ENCODE peak calls at places on chromosomes 16 and 17, in four cellular contexts. Y, X, H and D are unnamed samples. For H3K36me3, the result is how much of the 10 kb centered on the place peaks cover.

GRCh38 chr17:38320482-38320881 is 23.3 kb downstream of the GPR179 start:
- DNase-seq in Y (no peak), X (no peak), H (no peak), D (no peak)

GRCh38 chr17:752620-753219 is 656 bp upstream of the GEMIN4 start:
- DNase-seq in H (peak), Y (peak), X (peak), D (peak)

GRCh38 chr17:74815671-74816370 is 39.7 kb upstream of the NAT9 start:
- DNase-seq in Y (no peak), X (no peak), H (no peak), D (no peak)

GRCh38 chr16:2783581-2784375 is 3.6 kb downstream of the PRSS33 start:
- DNase-seq in H (no peak), Y (no peak), X (no peak), D (no peak)

GRCh38 chr16:63789603-63790002 is 1332.3 kb downstream of the CDH11 start:
- DNase-seq in X (no peak), H (no peak), Y (no peak), D (no peak)

GRCh38 chr16:24858219-24859041 is 12.7 kb downstream of the SLC5A11 start:
- DNase-seq in X (peak), H (peak), Y (no peak), D (no peak)

GRCh38 chr17:74872313-74873035 is at the start of gene FDXR:
- DNase-seq in Y (no peak), H (no peak), X (no peak), D (no peak)

GRCh38 chr17:35051183-35051578 is 12.3 kb downstream of the RFFL start:
- DNase-seq in Y (no peak), H (peak), X (no peak), D (no peak)

GRCh38 chr17:83181991-83182619 is 102.7 kb downstream of the METRNL start:
- DNase-seq in H (peak), X (no peak), Y (peak), D (peak)

GRCh38 chr16:53022374-53022773 is 30.3 kb downstream of the CHD9NB start:
- DNase-seq in H (no peak), X (no peak), Y (no peak), D (no peak)

GRCh38 chr16:46658925-46659324 is 30.1 kb downstream of the VPS35 start:
- DNase-seq in H (peak), Y (no peak), X (no peak), D (peak)

GRCh38 chr17:33908363-33909064 is 346.6 kb upstream of the CCL2 start:
- DNase-seq in Y (no peak), X (no peak), H (no peak), D (no peak)

GRCh38 chr16:29304251-29304900 is 102.1 kb downstream of the NPIPB11 start:
- DNase-seq in H (no peak), Y (no peak), X (no peak), D (no peak)

GRCh38 chr17:40327735-40328385 is 18.9 kb downstream of the RARA start:
- DNase-seq in Y (no peak), X (peak), H (no peak), D (peak)

GRCh38 chr16:48123104-48123788 is 32.5 kb downstream of the ABCC12 start:
- DNase-seq in X (no peak), Y (no peak), H (no peak), D (no peak)

GRCh38 chr17:36529121-36529520 is 5.5 kb downstream of the MYO19 start:
- DNase-seq in X (no peak), H (no peak), Y (no peak), D (no peak)

GRCh38 chr17:40187238-40187637 is 10.0 kb downstream of the RAPGEFL1 start:
- DNase-seq in Y (no peak), H (no peak), X (no peak), D (no peak)

GRCh38 chr16:2963611-2964415 is at the start of gene KREMEN2:
- DNase-seq in Y (no peak), H (no peak), X (no peak), D (no peak)

GRCh38 chr16:8959921-8960787 is 3.6 kb downstream of the USP7 start:
- DNase-seq in Y (peak), H (no peak), X (no peak), D (no peak)

GRCh38 chr17:2563061-2563460 is 30.4 kb upstream of the PAFAH1B1 start:
- DNase-seq in X (no peak), H (no peak), Y (no peak), D (no peak)

GRCh38 chr17:45581860-45582259 is 91.3 kb upstream of the PLEKHM1 start:
- DNase-seq in Y (no peak), X (no peak), H (no peak), D (no peak)

GRCh38 chr17:82018152-82019041 is 4.3 kb downstream of the CENPX start:
- DNase-seq in H (no peak), Y (no peak), X (no peak), D (no peak)

GRCh38 chr16:69727916-69728270 is 1.5 kb upstream of the NQO1 start:
- DNase-seq in H (no peak), X (peak), Y (no peak), D (peak)

GRCh38 chr16:8581923-8582580 is 8.3 kb downstream of the TMEM114 start:
- DNase-seq in Y (no peak), H (no peak), X (no peak), D (no peak)

GRCh38 chr17:39754161-39754957 is 16.6 kb downstream of the GRB7 start:
- DNase-seq in X (peak), H (peak), Y (peak), D (peak)

GRCh38 chr17:37752482-37752881 is 7.6 kb upstream of the HNF1B start:
- DNase-seq in H (no peak), X (no peak), Y (no peak), D (no peak)

GRCh38 chr17:81148571-81148970 is 16.7 kb upstream of the PVALEF start:
- DNase-seq in H (no peak), Y (no peak), X (no peak), D (no peak)

GRCh38 chr16:11636172-11636721 is 32.0 kb upstream of the SNN start:
- DNase-seq in X (no peak), H (no peak), Y (no peak), D (no peak)

GRCh38 chr17:67850991-67851631 is 25.8 kb downstream of the BPTF start:
- DNase-seq in Y (no peak), H (no peak), X (no peak), D (no peak)

DNA sequence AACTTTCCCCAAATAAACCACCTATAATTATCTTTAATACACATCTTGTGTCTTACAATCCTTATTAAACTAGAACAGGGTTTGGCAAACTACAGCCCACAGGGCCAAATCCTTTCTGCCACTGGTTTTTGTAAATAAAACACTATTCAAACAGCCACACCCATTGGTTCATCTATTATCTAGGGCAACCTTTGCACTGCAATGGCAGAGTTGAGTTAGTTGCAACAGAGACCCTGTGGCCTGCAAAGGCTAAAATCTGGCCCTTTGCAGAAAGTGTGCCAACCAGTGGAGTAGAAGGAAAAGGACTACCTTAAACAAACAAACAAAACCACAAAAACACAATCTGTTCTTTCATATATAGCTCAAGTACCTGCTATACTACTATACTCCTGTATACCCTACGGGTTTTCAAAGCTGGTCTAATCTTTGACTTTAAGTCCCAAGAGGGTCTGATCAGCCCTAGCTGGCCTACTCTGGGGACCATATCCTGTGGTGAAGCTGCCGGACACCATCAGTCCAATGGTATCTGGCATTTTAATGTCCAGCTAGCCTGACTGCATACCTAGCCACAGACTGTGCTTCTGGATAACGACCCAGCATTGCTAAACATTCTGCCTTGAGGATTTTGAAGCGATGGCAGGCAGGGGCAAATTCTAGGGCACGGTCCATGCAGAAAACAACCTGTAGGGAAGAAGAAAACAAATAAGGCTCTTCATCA is 23.3 kb downstream of the CNP start:
- DNase-seq in H (no peak), Y (no peak), X (no peak), D (peak)
- H3K36me3 ChIP-seq in H (under half), Y (half or more), X (half or more), D (half or more)

DNA sequence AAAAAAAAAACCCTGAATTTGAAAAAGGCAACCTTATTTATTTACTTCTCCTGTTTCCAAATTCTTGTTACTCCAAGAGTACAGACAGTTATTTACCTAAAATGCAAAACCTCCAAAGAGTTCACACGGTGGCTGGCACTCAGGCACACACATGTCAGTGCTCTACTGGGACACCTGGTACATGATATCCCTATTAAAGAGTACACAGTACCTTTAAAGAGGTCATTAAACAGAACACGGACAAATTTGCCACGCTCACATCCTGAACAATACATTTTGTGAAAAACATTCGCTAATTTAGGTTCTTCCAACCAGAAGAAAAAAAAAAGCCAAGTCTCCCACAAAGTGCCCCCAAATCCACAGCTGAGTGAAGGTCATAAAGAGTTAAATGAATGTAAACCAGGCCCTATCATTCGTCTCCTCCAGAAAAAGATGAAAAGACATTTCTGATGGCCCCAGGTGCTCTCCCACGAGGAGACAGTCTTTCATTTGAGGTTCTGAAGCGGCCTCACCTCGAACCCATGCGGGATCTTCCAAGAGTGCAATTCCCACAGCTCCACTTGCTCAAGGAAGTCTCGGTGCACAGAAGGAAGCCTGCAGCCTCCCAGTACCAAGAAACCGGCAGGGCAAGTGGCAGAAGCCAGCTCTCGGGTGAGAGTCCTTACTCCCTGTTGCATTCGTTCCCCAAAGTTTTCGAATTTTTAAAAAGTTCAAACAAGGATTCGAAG is 993 bp downstream of the ERN1 start:
- DNase-seq in Y (peak), X (no peak), H (peak), D (peak)
- H3K4me3 ChIP-seq in Y (peak), X (peak), H (peak), D (peak)

DNA sequence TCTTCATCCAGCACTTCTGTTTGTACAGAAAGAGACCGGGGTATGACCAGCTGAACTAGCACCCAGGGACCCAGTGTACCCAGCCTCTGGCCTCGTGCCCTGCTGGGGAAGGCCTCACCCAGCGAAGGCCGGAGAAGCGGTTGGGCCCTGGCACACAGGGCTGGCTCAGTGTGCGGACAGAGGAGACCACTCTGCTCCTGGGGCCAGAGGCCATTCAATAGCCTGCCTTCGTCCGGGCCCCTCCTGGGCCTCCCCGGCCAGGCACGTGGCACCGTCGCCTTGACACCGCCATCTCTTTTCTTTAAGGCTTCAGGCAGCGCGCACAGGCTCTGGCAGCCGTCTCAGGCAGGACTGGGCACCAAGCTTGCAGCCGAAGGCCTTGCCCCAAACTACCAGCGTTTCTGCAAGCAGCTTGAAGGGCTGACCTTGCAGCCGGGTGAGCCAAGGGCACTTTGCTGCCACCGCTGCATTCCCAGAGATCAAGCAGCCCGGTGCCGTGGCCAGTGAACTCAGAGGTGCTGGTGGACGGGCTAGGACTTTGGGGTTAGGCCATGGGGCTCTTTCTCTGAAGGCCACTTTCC is 8.0 kb downstream of the TAX1BP3 start:
- DNase-seq in H (no peak), Y (peak), X (peak), D (no peak)
- H3K36me3 ChIP-seq in H (under half), Y (half or more), X (under half), D (half or more)

DNA sequence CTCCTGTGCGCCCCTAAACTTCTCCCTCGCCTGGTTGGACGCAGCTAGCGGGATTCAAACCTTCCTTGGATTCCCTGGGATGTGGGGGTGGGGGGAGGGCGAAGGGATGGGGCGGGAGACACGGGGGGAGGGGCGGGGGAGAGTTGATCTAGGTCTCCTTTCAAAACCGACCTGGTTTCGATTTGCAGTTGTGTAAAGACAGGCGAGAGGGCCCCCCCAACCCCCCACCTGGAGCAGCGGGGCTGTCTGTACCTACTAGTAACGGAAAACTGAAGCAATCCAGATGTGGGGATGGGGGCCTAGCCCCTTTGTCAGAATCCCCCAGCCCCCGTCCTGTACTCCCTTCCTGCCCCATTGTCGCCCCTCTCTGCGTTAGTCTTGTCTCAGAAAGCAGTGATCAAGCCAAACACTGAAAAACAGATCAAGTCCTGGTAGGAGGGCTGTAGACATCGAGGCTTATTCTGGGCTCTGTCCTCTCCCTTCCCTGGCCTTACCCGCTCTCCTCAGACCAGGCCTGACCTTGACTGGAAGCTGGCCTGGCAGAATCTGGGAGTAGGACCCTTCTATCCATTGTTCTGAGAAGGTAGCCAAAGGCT is 902 bp downstream of the DLX4 start:
- DNase-seq in X (no peak), Y (no peak), H (no peak), D (no peak)
- H3K4me3 ChIP-seq in X (no peak), Y (no peak), H (no peak), D (no peak)

GRCh38 chr17:77478899-77479298 is 338.1 kb downstream of the SEC14L1 start:
- DNase-seq in X (no peak), Y (no peak), H (no peak), D (no peak)

GRCh38 chr17:77480509-77481215 is 339.9 kb downstream of the SEC14L1 start:
- DNase-seq in Y (no peak), H (no peak), X (no peak), D (peak)

GRCh38 chr17:77479372-77479781 is 338.6 kb downstream of the SEC14L1 start:
- DNase-seq in H (no peak), X (no peak), Y (no peak), D (peak)

GRCh38 chr17:77478281-77478680 is 337.5 kb downstream of the SEC14L1 start:
- DNase-seq in X (no peak), Y (no peak), H (no peak), D (no peak)

DNA sequence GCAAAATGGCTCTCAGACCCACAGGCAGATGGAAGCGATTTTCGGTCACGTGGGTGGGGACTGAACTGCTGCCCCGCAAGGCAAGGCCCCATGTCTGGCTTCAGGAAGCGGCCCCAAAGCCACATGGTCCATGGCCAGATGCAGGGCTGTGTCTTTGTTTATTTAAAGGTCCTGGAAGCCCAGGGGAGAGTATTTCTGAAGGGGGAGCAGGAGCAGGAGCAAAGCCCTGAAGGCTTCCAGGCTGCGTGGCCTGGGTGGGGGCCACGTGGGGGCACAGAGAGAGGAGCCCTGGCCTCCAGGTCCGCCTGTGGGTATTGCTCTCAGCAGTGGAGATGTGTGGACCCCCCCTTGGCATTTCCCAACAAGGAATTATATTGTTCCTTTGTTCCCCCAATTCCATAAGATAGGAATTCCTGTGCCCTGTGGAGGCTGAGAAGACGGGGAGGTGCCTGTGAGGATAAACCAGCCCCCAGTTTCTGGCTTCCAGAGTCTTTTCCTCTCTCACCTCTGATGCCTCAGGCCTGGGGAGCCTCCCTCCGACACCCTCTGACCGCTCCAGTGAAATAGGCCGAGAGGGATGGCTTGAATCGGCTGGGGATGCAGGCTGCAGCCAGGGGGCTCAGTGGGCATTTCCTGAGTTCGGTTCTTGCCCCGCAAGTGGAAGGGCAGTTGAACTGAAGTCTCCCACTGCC is 339.2 kb downstream of the SEC14L1 start:
- DNase-seq in H (no peak), X (no peak), Y (no peak), D (peak)
- H3K36me3 ChIP-seq in H (under half), X (under half), Y (under half), D (under half)

GRCh38 chr17:16091773-16092172 is 92.1 kb downstream of the TTC19 start:
- DNase-seq in H (no peak), Y (no peak), X (no peak), D (no peak)
- H3K4me3 ChIP-seq in H (no peak), Y (no peak), X (no peak), D (no peak)

GRCh38 chr16:728890-729744 is 2.2 kb downstream of the HAGHL start:
- DNase-seq in X (no peak), Y (no peak), H (no peak), D (no peak)

GRCh38 chr16:726188-726437 is 130 bp downstream of the CCDC78 start:
- DNase-seq in X (no peak), Y (no peak), H (no peak), D (no peak)

GRCh38 chr16:728131-728889 is 1.4 kb downstream of the HAGHL start:
- DNase-seq in H (no peak), X (peak), Y (no peak), D (peak)

GRCh38 chr16:726438-727290 is at the start of the genes CCDC78 and HAGHL:
- DNase-seq in Y (no peak), X (peak), H (no peak), D (peak)

GRCh38 chr16:727291-727977 is 528 bp downstream of the HAGHL start:
- DNase-seq in Y (no peak), H (no peak), X (no peak), D (no peak)
- H3K36me3 ChIP-seq in Y (under half), H (under half), X (under half), D (under half)

GRCh38 chr16:51701025-51701424 is 550.0 kb upstream of the SALL1 start:
- DNase-seq in X (no peak), Y (no peak), H (no peak), D (no peak)
- H3K4me3 ChIP-seq in X (no peak), Y (no peak), H (no peak), D (no peak)

GRCh38 chr17:76395980-76396379 is 11.6 kb downstream of the SPHK1 start:
- DNase-seq in H (no peak), X (peak), Y (no peak), D (no peak)
- H3K36me3 ChIP-seq in H (under half), X (half or more), Y (half or more), D (under half)

DNA sequence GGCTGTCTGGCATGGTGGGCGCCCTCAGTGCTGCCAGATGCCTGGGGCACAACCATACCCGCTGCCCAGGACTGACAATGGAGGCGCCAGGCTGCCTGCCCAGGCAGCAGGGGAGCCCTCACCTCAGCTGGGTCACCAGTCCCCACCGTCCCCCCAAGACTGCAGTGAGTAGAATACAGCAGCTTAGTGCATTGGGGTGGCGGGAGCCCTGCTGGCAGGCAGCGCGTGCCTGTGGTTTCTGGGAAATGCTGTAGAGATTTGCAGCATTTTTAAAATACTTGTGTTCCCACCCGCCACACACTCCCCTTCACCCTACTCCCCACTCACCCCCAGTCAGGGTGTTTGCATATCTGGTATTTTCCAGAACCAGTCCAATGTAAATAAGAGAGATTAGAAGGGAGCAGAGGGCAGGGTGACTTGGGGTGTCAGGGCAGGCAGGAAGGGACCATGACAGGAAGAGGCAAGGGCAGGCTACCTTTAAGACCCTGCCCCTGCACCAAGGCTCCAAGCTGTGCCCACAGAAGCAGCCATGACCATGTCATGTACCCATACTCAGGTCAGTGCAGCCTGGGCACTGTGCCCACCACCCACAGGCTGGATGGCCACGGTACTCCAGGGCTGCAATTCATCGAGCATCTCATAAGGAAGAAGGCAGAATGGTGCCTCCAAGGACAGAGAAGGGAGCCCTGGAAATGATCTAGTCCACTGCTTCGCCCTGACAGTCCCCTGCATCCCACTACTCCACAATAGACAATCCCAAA is 21.5 kb downstream of the MYO18A start:
- DNase-seq in Y (no peak), X (no peak), H (no peak), D (no peak)
- H3K4me3 ChIP-seq in Y (no peak), X (no peak), H (no peak), D (no peak)